ENCODE peak calls at places on chromosomes 4 and X, in six cellular contexts. M is CD8-positive, alpha-beta T cell; C is ovary; J is stomach; G is upper lobe of right lung; E is substantia nigra. I is an unnamed sample.

GRCh38 chr4:151227731-151228130 is 49.2 kb upstream of the PRSS48 start:
- DNase-seq in M (no peak), C (peak), J (no peak), G (no peak), E (peak), I (peak)

GRCh38 chrX:23902419-23902818 is 5.3 kb downstream of the APOO start:
- DNase-seq in M (no peak), C (no peak), J (no peak), G (no peak), E (no peak), I (no peak)

GRCh38 chr4:12421364-12421763 is 992.7 kb upstream of the HS3ST1 start:
- DNase-seq in M (no peak), C (no peak), J (no peak), G (no peak), E (no peak), I (no peak)

GRCh38 chr4:148061795-148062194 is 329.9 kb downstream of the ARHGAP10 start:
- DNase-seq in M (no peak), C (no peak), J (no peak), G (no peak), E (no peak), I (no peak)

GRCh38 chr4:84639143-84639542 is 56.2 kb downstream of the CDS1 start:
- DNase-seq in M (no peak), C (no peak), J (no peak), G (no peak), E (no peak), I (no peak)

GRCh38 chr4:43903456-43903855 is 545.2 kb downstream of the KCTD8 start:
- DNase-seq in M (no peak), C (no peak), J (no peak), G (no peak), E (no peak), I (no peak)

GRCh38 chrX:7170903-7171302 is 22.9 kb upstream of the PUDP start:
- DNase-seq in M (peak), C (no peak), J (peak), G (no peak), E (no peak), I (peak)

GRCh38 chr4:100742045-100742444 is 224.2 kb upstream of the EMCN start:
- DNase-seq in M (no peak), C (no peak), J (no peak), G (no peak), E (no peak), I (no peak)

GRCh38 chrX:8591526-8591925 is 126.9 kb downstream of the VCX3B start:
- DNase-seq in M (no peak), C (no peak), J (no peak), G (no peak), E (no peak), I (no peak)

GRCh38 chr4:77342170-77342810 is 185.3 kb downstream of the CCNG2 start:
- DNase-seq in M (no peak), C (no peak), J (no peak), G (no peak), E (no peak), I (no peak)

GRCh38 chr4:52606766-52607165 is 52.3 kb downstream of the USP46 start:
- DNase-seq in M (no peak), C (no peak), J (no peak), G (no peak), E (no peak), I (no peak)

GRCh38 chr4:185394568-185395254 is 1.0 kb downstream of the LRP2BP start:
- DNase-seq in M (no peak), C (no peak), J (no peak), G (no peak), E (no peak), I (no peak)

GRCh38 chr4:33494150-33494549 is 2750.2 kb downstream of the ARAP2 start:
- DNase-seq in M (no peak), C (no peak), J (no peak), G (no peak), E (no peak), I (no peak)

GRCh38 chrX:123215397-123216089 is 31.5 kb downstream of the GRIA3 start:
- DNase-seq in M (no peak), C (no peak), J (no peak), G (no peak), E (peak), I (no peak)

GRCh38 chrX:41956027-41956426 is 32.7 kb upstream of the CASK start:
- DNase-seq in M (no peak), C (no peak), J (no peak), G (no peak), E (no peak), I (no peak)

GRCh38 chr4:130808492-130808891 is 1712.5 kb downstream of the C4orf33 start:
- DNase-seq in M (no peak), C (no peak), J (no peak), G (no peak), E (no peak), I (no peak)

GRCh38 chr4:108335081-108335480 is 166.3 kb upstream of the LEF1 start:
- DNase-seq in M (no peak), C (no peak), J (no peak), G (no peak), E (no peak), I (no peak)

GRCh38 chr4:13047591-13047990 is 436.5 kb downstream of the RAB28 start:
- DNase-seq in M (no peak), C (no peak), J (no peak), G (no peak), E (no peak), I (no peak)

GRCh38 chrX:132837971-132838370 is 120.5 kb downstream of the HS6ST2 start:
- DNase-seq in M (no peak), C (no peak), J (no peak), G (no peak), E (no peak), I (peak)

GRCh38 chr4:36351082-36351666 is 69.8 kb downstream of the DTHD1 start:
- DNase-seq in M (peak), C (no peak), J (peak), G (peak), E (peak), I (peak)

GRCh38 chr4:1939664-1940509 is 68.7 kb downstream of the NSD2 start:
- DNase-seq in M (no peak), C (no peak), J (peak), G (no peak), E (no peak), I (no peak)

GRCh38 chrX:39818071-39818470 is 279.7 kb downstream of the BCOR start:
- DNase-seq in M (no peak), C (no peak), J (no peak), G (no peak), E (no peak), I (no peak)

GRCh38 chr4:76504613-76505465 is 69.8 kb downstream of the SHROOM3 start:
- DNase-seq in M (no peak), C (no peak), J (no peak), G (no peak), E (no peak), I (no peak)

GRCh38 chr4:77465271-77465670 is 140.3 kb upstream of the CXCL13 start:
- DNase-seq in M (no peak), C (no peak), J (peak), G (no peak), E (no peak), I (peak)

GRCh38 chr4:155391932-155392331 is 15.2 kb upstream of the MAP9 start:
- DNase-seq in M (no peak), C (no peak), J (no peak), G (no peak), E (no peak), I (no peak)

GRCh38 chr4:173057906-173058305 is 110.7 kb upstream of the GALNT7 start:
- DNase-seq in M (no peak), C (no peak), J (no peak), G (no peak), E (no peak), I (no peak)

GRCh38 chr4:152258391-152258790 is 277.5 kb downstream of the FBXW7 start:
- DNase-seq in M (no peak), C (no peak), J (no peak), G (no peak), E (no peak), I (no peak)

GRCh38 chr4:187027231-187027760 is 303.6 kb upstream of the FAT1 start:
- DNase-seq in M (no peak), C (no peak), J (no peak), G (no peak), E (no peak), I (no peak)

GRCh38 chrX:2967998-2968909 is 38.1 kb upstream of the ARSH start:
- DNase-seq in M (no peak), C (no peak), J (no peak), G (no peak), E (peak), I (peak)

GRCh38 chrX:135264210-135264609 is 12.3 kb downstream of the ETDA start:
- DNase-seq in M (no peak), C (no peak), J (no peak), G (no peak), E (no peak), I (no peak)

GRCh38 chr4:150007512-150007911 is 70.7 kb upstream of the DCLK2 start:
- DNase-seq in M (no peak), C (no peak), J (no peak), G (no peak), E (no peak), I (no peak)

GRCh38 chr4:152640058-152640921 is 39.5 kb downstream of the TMEM154 start:
- DNase-seq in M (no peak), C (no peak), J (no peak), G (no peak), E (no peak), I (no peak)

GRCh38 chrX:5991393-5991792 is 237.3 kb downstream of the NLGN4X start:
- DNase-seq in M (no peak), C (no peak), J (no peak), G (no peak), E (no peak), I (no peak)

GRCh38 chr4:56656346-56656643 is 24.8 kb downstream of the HOPX start:
- DNase-seq in M (no peak), C (no peak), J (peak), G (no peak), E (peak), I (peak)

GRCh38 chr4:71184195-71184781 is 154.5 kb upstream of the SLC4A4 start:
- DNase-seq in M (peak), C (peak), J (peak), G (no peak), E (no peak), I (peak)

GRCh38 chrX:110509778-110510510 is 151.3 kb downstream of the RTL9 start:
- DNase-seq in M (no peak), C (no peak), J (no peak), G (no peak), E (no peak), I (no peak)

GRCh38 chr4:172758586-172759340 is 409.8 kb upstream of the GALNT7 start:
- DNase-seq in M (no peak), C (no peak), J (no peak), G (no peak), E (no peak), I (no peak)

GRCh38 chr4:117773067-117773946 is 261.0 kb upstream of the NDST3 start:
- DNase-seq in M (no peak), C (no peak), J (peak), G (no peak), E (no peak), I (peak)

GRCh38 chrX:111470681-111471403 is 40.6 kb upstream of the SERTM2 start:
- DNase-seq in M (no peak), C (no peak), J (no peak), G (no peak), E (no peak), I (no peak)

GRCh38 chr4:39022241-39022640 is 10.0 kb downstream of the TMEM156 start:
- DNase-seq in M (no peak), C (no peak), J (no peak), G (no peak), E (no peak), I (no peak)

GRCh38 chr4:39023059-39023458 is 9.2 kb downstream of the TMEM156 start:
- DNase-seq in M (no peak), C (no peak), J (no peak), G (no peak), E (no peak), I (no peak)

GRCh38 chr4:39024311-39024865 is 7.8 kb downstream of the TMEM156 start:
- DNase-seq in M (no peak), C (no peak), J (no peak), G (no peak), E (no peak), I (no peak)

GRCh38 chr4:39026096-39026495 is 6.1 kb downstream of the TMEM156 start:
- DNase-seq in M (no peak), C (no peak), J (no peak), G (no peak), E (no peak), I (no peak)

DNA sequence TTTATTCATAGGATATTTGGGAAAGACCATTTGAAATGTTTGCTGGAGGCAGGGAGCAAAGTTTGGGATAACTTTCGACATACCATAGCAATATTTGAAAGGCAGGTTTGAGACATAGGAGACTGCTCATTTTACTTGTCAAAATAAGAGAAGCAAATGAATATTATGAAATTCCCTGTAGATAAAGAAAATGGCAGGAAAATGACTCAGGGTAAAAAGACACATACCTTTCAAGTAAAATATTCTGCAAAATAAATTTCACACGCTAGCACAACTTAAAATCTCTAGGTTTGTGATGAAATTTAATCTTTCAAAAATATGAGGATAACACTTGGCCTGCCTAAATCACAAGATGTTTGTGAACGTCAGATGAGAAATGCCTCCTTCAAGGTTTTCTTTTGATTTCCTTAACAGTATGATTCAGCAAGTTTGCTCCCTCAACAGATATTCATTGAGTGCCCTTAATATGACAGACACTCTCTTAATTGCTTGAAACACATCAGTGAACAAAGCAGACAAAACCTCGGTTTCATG is 6.6 kb downstream of the TMEM156 start:
- DNase-seq in M (no peak), C (no peak), J (no peak), G (no peak), E (no peak), I (no peak)
- H3K27ac ChIP-seq in M (no peak), C (no peak), J (no peak), G (no peak), E (no peak), I (no peak)

DNA sequence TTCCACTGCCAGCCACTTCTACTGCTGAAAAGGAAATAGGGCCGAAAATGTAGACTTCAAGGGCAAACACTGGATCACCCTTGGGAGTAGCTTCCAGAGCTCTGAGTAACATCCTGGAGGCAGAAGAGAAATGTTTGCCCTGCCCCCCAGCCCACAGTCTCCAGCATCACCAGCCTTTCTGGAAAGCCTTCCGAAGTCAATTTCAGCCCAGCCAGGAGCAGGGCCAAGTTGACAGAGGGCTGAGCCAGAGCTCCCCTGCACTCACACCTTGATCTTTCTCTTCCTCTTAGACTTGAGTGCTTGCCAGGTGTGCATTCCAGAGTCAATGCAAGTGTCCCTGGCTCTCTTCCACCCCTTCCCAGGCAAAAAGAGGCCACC is 35.2 kb downstream of the SLC25A5 start:
- DNase-seq in M (no peak), C (no peak), J (peak), G (peak), E (peak), I (peak)
- H3K27ac ChIP-seq in M (no peak), C (no peak), J (peak), G (peak), E (no peak), I (peak)

GRCh38 chrX:115565888-115566287 is 4.9 kb downstream of the PLS3 start:
- DNase-seq in M (no peak), C (no peak), J (no peak), G (no peak), E (no peak), I (no peak)
- H3K27ac ChIP-seq in M (no peak), C (no peak), J (no peak), G (no peak), E (no peak), I (no peak)

DNA sequence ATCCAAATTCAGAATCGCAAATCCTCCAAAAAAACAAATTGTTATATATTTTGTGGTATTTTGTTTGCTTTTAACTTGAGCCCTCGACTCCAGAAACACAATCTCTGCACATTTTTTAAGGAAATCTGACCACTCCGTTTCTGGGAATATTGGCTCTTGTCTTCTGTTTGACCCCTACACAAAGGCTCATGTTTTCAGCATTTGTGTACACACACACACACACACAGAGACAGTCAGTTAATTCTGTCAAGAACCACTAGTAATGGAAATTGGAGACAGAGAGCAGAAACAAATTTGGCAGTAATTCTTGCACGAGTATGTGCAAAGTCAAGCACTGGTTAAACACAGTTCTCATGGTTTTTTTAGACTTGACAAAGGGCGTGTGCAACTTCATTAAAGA is 115.4 kb downstream of the AFAP1 start:
- DNase-seq in M (no peak), C (no peak), J (no peak), G (no peak), E (no peak), I (no peak)
- H3K27ac ChIP-seq in M (no peak), C (peak), J (no peak), G (no peak), E (no peak), I (peak)

GRCh38 chr4:153661215-153661822 is 22.8 kb upstream of the TLR2 start:
- DNase-seq in M (no peak), C (no peak), J (no peak), G (no peak), E (no peak), I (no peak)

GRCh38 chr4:153651041-153651960 is 32.8 kb upstream of the TLR2 start:
- DNase-seq in M (peak), C (no peak), J (no peak), G (peak), E (peak), I (peak)

GRCh38 chr4:153651961-153652784 is 31.9 kb upstream of the TLR2 start:
- DNase-seq in M (no peak), C (no peak), J (no peak), G (no peak), E (no peak), I (no peak)

GRCh38 chr4:153655004-153655541 is 29.0 kb upstream of the TLR2 start:
- DNase-seq in M (no peak), C (no peak), J (no peak), G (no peak), E (no peak), I (no peak)

DNA sequence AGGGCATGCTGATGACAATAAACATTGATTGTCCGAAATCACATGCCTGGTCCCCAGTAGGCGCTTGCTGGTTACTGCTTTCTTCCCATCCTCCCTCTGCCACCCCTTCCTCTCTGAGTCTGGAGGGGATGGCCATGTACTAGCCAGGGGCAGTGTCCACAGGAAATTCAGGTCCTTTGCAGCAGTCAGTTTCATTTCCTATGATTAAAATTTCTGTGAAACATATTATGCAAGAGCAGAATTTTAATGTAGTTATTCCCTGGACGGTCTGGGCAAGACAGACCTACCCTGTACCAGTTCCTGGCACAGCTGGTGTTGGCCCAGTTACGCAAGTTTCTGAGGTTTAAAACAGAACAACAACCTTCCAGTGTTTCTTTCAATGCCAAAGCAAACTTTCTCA is 28.2 kb upstream of the TLR2 start:
- DNase-seq in M (no peak), C (no peak), J (peak), G (no peak), E (peak), I (no peak)
- H3K27ac ChIP-seq in M (no peak), C (no peak), J (no peak), G (peak), E (no peak), I (peak)

GRCh38 chr4:3116955-3117354 is 42.5 kb downstream of the HTT start:
- DNase-seq in M (no peak), C (no peak), J (no peak), G (no peak), E (no peak), I (no peak)
- H3K27ac ChIP-seq in M (no peak), C (no peak), J (no peak), G (no peak), E (no peak), I (no peak)

GRCh38 chr4:145808021-145808650 is 128.2 kb downstream of the C4orf51 start:
- DNase-seq in M (no peak), C (no peak), J (no peak), G (no peak), E (no peak), I (no peak)

GRCh38 chr4:145805490-145805889 is 125.5 kb downstream of the C4orf51 start:
- DNase-seq in M (no peak), C (no peak), J (no peak), G (no peak), E (no peak), I (no peak)

GRCh38 chr4:145812902-145813301 is 125.7 kb downstream of the ZNF827 start:
- DNase-seq in M (no peak), C (no peak), J (no peak), G (no peak), E (no peak), I (no peak)

GRCh38 chr4:145804134-145804533 is 124.2 kb downstream of the C4orf51 start:
- DNase-seq in M (no peak), C (no peak), J (no peak), G (no peak), E (no peak), I (no peak)

GRCh38 chr4:145808848-145809512 is 129.0 kb downstream of the C4orf51 start:
- DNase-seq in M (no peak), C (no peak), J (no peak), G (no peak), E (no peak), I (no peak)
- H3K27ac ChIP-seq in M (no peak), C (no peak), J (no peak), G (no peak), E (no peak), I (no peak)